ENCODE peak calls at places on chromosomes 13 and 19, in six cellular contexts. V is glutamatergic neuron, R is ascending aorta, J is epithelial cell of proximal tubule, G is left ventricle myocardium inferior, E is fibroblast of lung. O is an unnamed sample.

GRCh38 chr19:23991170-23991569 is 76.5 kb downstream of the ZNF726 start:
- DNase-seq in V (no peak), R (no peak), J (no peak), G (no peak), E (peak), O (no peak)

GRCh38 chr13:106187092-106187491 is 348.4 kb downstream of the EFNB2 start:
- DNase-seq in V (no peak), R (no peak), J (no peak), G (no peak), E (peak), O (no peak)

GRCh38 chr13:77836423-77836822 is 82.2 kb downstream of the EDNRB start:
- DNase-seq in V (no peak), R (no peak), J (no peak), G (no peak), E (no peak), O (no peak)

GRCh38 chr13:32783067-32783466 is 196.8 kb downstream of the PDS5B start:
- DNase-seq in V (no peak), R (no peak), J (no peak), G (no peak), E (peak), O (no peak)

GRCh38 chr13:50518131-50518530 is 325.4 kb downstream of the DLEU7 start:
- DNase-seq in V (no peak), R (no peak), J (no peak), G (no peak), E (peak), O (no peak)

GRCh38 chr19:48444129-48444932 is 1.5 kb upstream of the GRWD1 start:
- DNase-seq in V (no peak), R (no peak), J (no peak), G (no peak), E (no peak), O (no peak)

GRCh38 chr19:48344892-48345291 is 18.8 kb downstream of the TMEM143 start:
- DNase-seq in V (no peak), R (no peak), J (no peak), G (no peak), E (no peak), O (no peak)

GRCh38 chr19:57465680-57466381 is 8.9 kb upstream of the VN1R1 start:
- DNase-seq in V (peak), R (no peak), J (no peak), G (no peak), E (no peak), O (peak)

GRCh38 chr13:57552441-57552840 is 79.1 kb upstream of the PCDH17 start:
- DNase-seq in V (no peak), R (no peak), J (no peak), G (no peak), E (no peak), O (no peak)

DNA sequence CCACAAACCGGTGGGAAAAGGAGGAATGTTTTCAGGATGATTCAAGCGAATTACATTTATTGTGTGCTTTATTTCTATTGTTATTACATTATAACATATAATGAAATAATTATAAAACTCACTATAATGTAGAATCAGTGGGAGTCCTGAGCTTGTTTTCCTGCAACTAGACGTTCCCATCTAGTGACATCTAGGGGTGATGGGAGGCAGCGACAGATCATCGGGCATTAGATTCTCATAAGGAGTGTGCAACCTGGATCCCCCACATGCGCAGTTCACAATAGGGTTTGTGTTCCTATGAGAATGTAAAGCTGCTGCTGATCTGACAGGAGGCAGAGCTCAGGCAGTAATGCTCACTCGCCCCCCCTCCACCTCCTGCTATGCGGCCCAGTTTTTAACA is 54.5 kb downstream of the SPTBN4 start:
- DNase-seq in V (no peak), R (no peak), J (no peak), G (no peak), E (no peak), O (no peak)
- TF ChIP-seq CTCF in V (no peak), R (no peak), J (peak), G (peak), E (peak), O (no peak)

DNA sequence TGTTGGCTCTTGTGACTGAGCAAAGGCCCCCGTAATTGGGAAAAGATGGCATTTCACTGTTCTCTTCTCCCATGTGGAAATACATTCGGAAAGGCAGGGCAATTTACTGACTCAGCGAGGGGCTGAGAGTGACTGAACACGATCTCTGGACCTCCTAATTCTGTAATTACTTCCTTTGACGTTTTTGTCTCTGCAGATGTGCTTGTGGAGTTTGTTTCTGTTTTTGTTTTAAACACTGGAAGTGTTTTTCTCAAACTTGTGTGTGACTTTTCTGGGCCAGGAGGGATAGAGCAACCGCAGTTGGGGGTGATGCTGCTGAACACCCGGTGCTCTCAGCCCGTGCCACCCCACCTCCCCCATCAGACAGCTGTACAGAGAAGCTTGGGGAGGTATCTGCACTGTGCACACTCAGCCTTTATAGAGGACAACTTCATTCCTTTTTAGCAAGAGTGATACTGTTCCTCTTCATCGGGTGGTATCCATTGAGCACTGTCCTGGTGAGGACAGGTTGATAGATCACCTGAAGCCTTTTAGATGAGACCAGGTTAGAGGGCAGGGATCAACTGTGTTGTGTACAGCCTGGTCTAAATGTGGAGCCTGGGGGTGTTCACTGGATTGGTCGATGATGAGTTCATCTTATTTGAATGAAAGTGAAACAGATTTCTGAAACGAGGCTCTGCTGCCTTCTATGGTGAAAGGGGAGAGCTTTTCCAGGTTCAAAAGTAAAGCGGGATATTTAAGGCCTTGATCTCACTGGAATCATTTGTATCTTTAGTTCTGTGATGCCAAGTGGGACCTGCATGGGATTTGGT is 117.4 kb downstream of the ESD start:
- DNase-seq in V (no peak), R (no peak), J (peak), G (no peak), E (peak), O (no peak)
- TF ChIP-seq CTCF in V (no peak), R (no peak), J (peak), G (peak), E (peak), O (no peak)

DNA sequence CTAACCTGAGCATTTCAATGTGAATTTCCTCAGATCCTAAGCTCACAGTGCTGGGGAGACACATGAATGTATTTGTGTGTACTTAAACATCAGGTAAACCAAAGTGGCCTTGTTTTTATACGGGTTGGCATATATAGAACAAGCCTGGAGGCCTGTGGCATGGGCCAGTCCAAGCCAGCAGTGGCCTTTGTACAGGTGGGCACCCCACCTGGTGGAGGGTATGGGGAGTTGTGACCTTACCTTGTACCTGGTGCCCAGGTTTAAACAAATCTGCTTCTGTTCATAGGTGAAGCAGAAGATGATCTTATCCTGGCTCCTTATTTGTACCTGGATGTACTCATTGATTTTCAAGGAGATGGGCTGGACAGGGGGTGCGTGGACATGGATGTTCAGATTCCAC is 71.0 kb downstream of the ERICH6B start:
- DNase-seq in V (no peak), R (no peak), J (no peak), G (no peak), E (no peak), O (no peak)
- TF ChIP-seq CTCF in V (no peak), R (no peak), J (no peak), G (no peak), E (no peak), O (no peak)

GRCh38 chr13:26377038-26377437 is 123.1 kb downstream of the CDK8 start:
- DNase-seq in V (peak), R (no peak), J (no peak), G (no peak), E (peak), O (no peak)
- TF ChIP-seq CTCF in V (peak), R (no peak), J (peak), G (peak), E (peak), O (peak)

GRCh38 chr19:5443723-5444122 is 11.5 kb upstream of the ZNRF4 start:
- DNase-seq in V (no peak), R (no peak), J (no peak), G (no peak), E (no peak), O (no peak)

GRCh38 chr19:5445071-5445470 is 10.1 kb upstream of the ZNRF4 start:
- DNase-seq in V (no peak), R (no peak), J (no peak), G (no peak), E (no peak), O (no peak)

GRCh38 chr19:5447700-5448311 is 7.4 kb upstream of the ZNRF4 start:
- DNase-seq in V (no peak), R (no peak), J (no peak), G (no peak), E (peak), O (no peak)

GRCh38 chr19:5445667-5446066 is 9.6 kb upstream of the ZNRF4 start:
- DNase-seq in V (no peak), R (no peak), J (no peak), G (no peak), E (peak), O (no peak)

DNA sequence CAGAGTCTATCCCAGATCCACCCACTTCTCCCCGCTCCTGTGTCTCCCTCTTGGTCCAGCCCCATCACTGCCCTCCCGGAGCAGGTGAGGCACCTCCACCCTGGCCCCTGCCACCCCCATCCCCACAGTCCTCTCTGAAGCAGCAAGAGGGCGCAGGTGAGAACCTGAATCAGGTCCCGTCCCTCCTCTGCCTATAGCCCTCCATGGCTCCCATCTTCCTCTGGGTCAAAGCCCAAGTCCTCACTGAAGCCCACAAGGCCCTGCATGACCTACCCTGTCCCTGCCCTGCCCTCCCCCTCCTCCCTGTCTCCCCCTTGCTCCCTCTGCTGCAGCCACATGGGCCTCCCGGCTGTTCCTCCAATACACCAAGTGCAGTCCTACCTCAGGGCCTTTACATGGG is 10.8 kb upstream of the ZNRF4 start:
- DNase-seq in V (no peak), R (no peak), J (no peak), G (no peak), E (no peak), O (no peak)
- TF ChIP-seq CTCF in V (no peak), R (no peak), J (no peak), G (no peak), E (no peak), O (no peak)

GRCh38 chr13:72296246-72296645 is 429.2 kb upstream of the DACH1 start:
- DNase-seq in V (no peak), R (no peak), J (no peak), G (no peak), E (no peak), O (no peak)

GRCh38 chr13:72295173-72295572 is 428.2 kb upstream of the DACH1 start:
- DNase-seq in V (no peak), R (no peak), J (no peak), G (no peak), E (peak), O (no peak)

GRCh38 chr13:72293206-72293605 is 426.2 kb upstream of the DACH1 start:
- DNase-seq in V (no peak), R (no peak), J (no peak), G (no peak), E (peak), O (no peak)

GRCh38 chr13:72290962-72291681 is 424.1 kb upstream of the DACH1 start:
- DNase-seq in V (no peak), R (no peak), J (peak), G (no peak), E (peak), O (no peak)
- TF ChIP-seq CTCF in V (no peak), R (no peak), J (peak), G (no peak), E (no peak), O (no peak)

GRCh38 chr13:94947965-94948371 is 235.6 kb upstream of the SOX21 start:
- DNase-seq in V (no peak), R (no peak), J (no peak), G (no peak), E (peak), O (no peak)

GRCh38 chr13:94947392-94947791 is 235.0 kb upstream of the SOX21 start:
- DNase-seq in V (no peak), R (no peak), J (no peak), G (no peak), E (no peak), O (no peak)

GRCh38 chr13:94952787-94953186 is 240.4 kb upstream of the SOX21 start:
- DNase-seq in V (no peak), R (no peak), J (no peak), G (no peak), E (no peak), O (no peak)

GRCh38 chr13:94950303-94950702 is 238.0 kb upstream of the SOX21 start:
- DNase-seq in V (no peak), R (no peak), J (no peak), G (no peak), E (no peak), O (no peak)
- TF ChIP-seq CTCF in V (no peak), R (no peak), J (peak), G (no peak), E (no peak), O (no peak)

GRCh38 chr19:19032420-19033175 is 719 bp downstream of the SUGP2 start:
- DNase-seq in V (peak), R (peak), J (no peak), G (peak), E (peak), O (peak)
- TF ChIP-seq CTCF in V (no peak), R (no peak), J (peak), G (no peak), E (no peak), O (no peak)

GRCh38 chr19:51131780-51132680 is 7.3 kb downstream of the SIGLEC9 start:
- DNase-seq in V (peak), R (peak), J (no peak), G (peak), E (no peak), O (peak)
- TF ChIP-seq CTCF in V (no peak), R (peak), J (no peak), G (peak), E (no peak), O (no peak)

DNA sequence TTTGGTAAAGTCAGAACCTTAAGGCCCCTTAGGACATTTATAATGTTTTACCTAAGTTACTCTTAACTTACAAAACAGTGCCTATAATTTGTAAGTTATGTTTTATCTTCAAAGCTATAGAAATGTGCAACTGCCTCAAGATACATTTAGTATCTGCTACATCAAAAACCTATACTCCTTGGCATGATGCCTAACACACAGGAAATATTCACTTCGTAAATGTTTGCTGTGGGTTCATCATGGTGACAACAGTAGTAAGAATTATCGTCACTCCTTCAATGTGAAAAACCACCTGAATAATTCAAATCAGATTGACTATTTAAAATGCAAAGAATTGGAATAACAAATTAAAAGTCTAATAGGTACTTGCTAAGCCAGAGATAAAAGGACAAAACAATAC is 184.1 kb downstream of the DIAPH3 start:
- DNase-seq in V (no peak), R (no peak), J (no peak), G (no peak), E (no peak), O (no peak)
- TF ChIP-seq CTCF in V (no peak), R (no peak), J (no peak), G (no peak), E (no peak), O (no peak)